ENCODE peak calls at places on chromosome 20, in ten cellular contexts. Q is thoracic aorta, G is cardiac muscle cell, K is upper lobe of right lung, T is RWPE2, W is esophagus squamous epithelium, X is psoas muscle, D is GM12878, M is lung, N is adrenal gland. J is an unnamed sample. For H3K27me3 and H3K36me3, the result is how much of the 10 kb centered on the place peaks cover.

GRCh38 chr20:51412333-51412761 is 130.2 kb downstream of the NFATC2 start:
- DNase-seq in Q (peak), G (peak), K (no peak), T (peak), W (no peak), X (peak), D (no peak), M (no peak), N (no peak), J (no peak)

GRCh38 chr20:7330850-7331249 is 563.4 kb downstream of the BMP2 start:
- DNase-seq in Q (no peak), G (no peak), K (no peak), T (no peak), W (no peak), X (no peak), D (no peak), M (no peak), N (no peak), J (no peak)

GRCh38 chr20:2330090-2330695 is 34.4 kb downstream of the TGM3 start:
- DNase-seq in Q (no peak), G (no peak), K (no peak), T (no peak), W (no peak), X (no peak), D (no peak), M (no peak), N (no peak), J (no peak)

GRCh38 chr20:20012517-20012916 is 4.6 kb upstream of the NAA20 start:
- DNase-seq in Q (no peak), G (no peak), K (no peak), T (no peak), W (no peak), X (no peak), D (no peak), M (no peak), N (no peak), J (no peak)

GRCh38 chr20:58569211-58570125 is 54.3 kb upstream of the APCDD1L start:
- DNase-seq in Q (no peak), G (no peak), K (no peak), T (no peak), W (no peak), X (no peak), D (no peak), M (no peak), N (peak), J (no peak)

GRCh38 chr20:16574656-16575355 is 1.6 kb upstream of the KIF16B start:
- DNase-seq in Q (peak), G (peak), K (peak), T (peak), W (peak), X (peak), D (peak), M (peak), N (peak), J (no peak)

GRCh38 chr20:5297280-5298004 is 19.3 kb downstream of the PROKR2 start:
- DNase-seq in Q (no peak), G (peak), K (no peak), T (no peak), W (no peak), X (no peak), D (no peak), M (no peak), N (no peak), J (no peak)

GRCh38 chr20:38111366-38112232 is 53.5 kb downstream of the TGM2 start:
- DNase-seq in Q (no peak), G (no peak), K (no peak), T (peak), W (no peak), X (no peak), D (no peak), M (no peak), N (no peak), J (no peak)

GRCh38 chr20:12976720-12977633 is 31.8 kb upstream of the SPTLC3 start:
- DNase-seq in Q (no peak), G (no peak), K (no peak), T (no peak), W (no peak), X (no peak), D (no peak), M (no peak), N (no peak), J (no peak)

GRCh38 chr20:23646106-23646958 is 8.6 kb upstream of the CST3 start:
- DNase-seq in Q (no peak), G (no peak), K (no peak), T (no peak), W (no peak), X (no peak), D (no peak), M (no peak), N (no peak), J (no peak)

GRCh38 chr20:14523090-14523489 is 185.7 kb upstream of the FLRT3 start:
- DNase-seq in Q (no peak), G (no peak), K (no peak), T (no peak), W (no peak), X (no peak), D (no peak), M (no peak), N (no peak), J (no peak)

GRCh38 chr20:54680439-54680838 is 205.0 kb downstream of the DOK5 start:
- DNase-seq in Q (no peak), G (no peak), K (no peak), T (no peak), W (no peak), X (no peak), D (no peak), M (no peak), N (no peak), J (no peak)

GRCh38 chr20:25067102-25067987 is 9.4 kb upstream of the ACSS1 start:
- DNase-seq in Q (no peak), G (no peak), K (peak), T (peak), W (no peak), X (no peak), D (no peak), M (no peak), N (peak), J (no peak)

GRCh38 chr20:40197744-40198143 is 491.3 kb downstream of the MAFB start:
- DNase-seq in Q (no peak), G (peak), K (no peak), T (no peak), W (no peak), X (no peak), D (no peak), M (no peak), N (no peak), J (no peak)

GRCh38 chr20:15857131-15857784 is 716.0 kb downstream of the KIF16B start:
- DNase-seq in Q (no peak), G (no peak), K (no peak), T (no peak), W (no peak), X (no peak), D (peak), M (no peak), N (no peak), J (no peak)

GRCh38 chr20:5065489-5066383 is 54.0 kb downstream of the PCNA start:
- DNase-seq in Q (peak), G (peak), K (peak), T (peak), W (peak), X (peak), D (no peak), M (peak), N (peak), J (no peak)

GRCh38 chr20:2891343-2891742 is 18.1 kb downstream of the PTPRA start:
- DNase-seq in Q (no peak), G (no peak), K (no peak), T (no peak), W (no peak), X (no peak), D (no peak), M (no peak), N (no peak), J (no peak)

GRCh38 chr20:37994512-37994911 is 38.7 kb downstream of the TTI1 start:
- DNase-seq in Q (no peak), G (peak), K (peak), T (peak), W (no peak), X (peak), D (no peak), M (peak), N (peak), J (no peak)

GRCh38 chr20:47020231-47020630 is 125.6 kb downstream of the EYA2 start:
- DNase-seq in Q (no peak), G (no peak), K (no peak), T (no peak), W (no peak), X (no peak), D (no peak), M (no peak), N (no peak), J (no peak)

GRCh38 chr20:62411479-62412193 is 4.6 kb upstream of the CABLES2 start:
- DNase-seq in Q (no peak), G (no peak), K (no peak), T (peak), W (no peak), X (no peak), D (no peak), M (no peak), N (no peak), J (no peak)
- H3K27me3 ChIP-seq in Q (under half), G (under half), K (under half), T (under half), W (under half), X (under half), D (under half), M (under half), N (under half), J (under half)

DNA sequence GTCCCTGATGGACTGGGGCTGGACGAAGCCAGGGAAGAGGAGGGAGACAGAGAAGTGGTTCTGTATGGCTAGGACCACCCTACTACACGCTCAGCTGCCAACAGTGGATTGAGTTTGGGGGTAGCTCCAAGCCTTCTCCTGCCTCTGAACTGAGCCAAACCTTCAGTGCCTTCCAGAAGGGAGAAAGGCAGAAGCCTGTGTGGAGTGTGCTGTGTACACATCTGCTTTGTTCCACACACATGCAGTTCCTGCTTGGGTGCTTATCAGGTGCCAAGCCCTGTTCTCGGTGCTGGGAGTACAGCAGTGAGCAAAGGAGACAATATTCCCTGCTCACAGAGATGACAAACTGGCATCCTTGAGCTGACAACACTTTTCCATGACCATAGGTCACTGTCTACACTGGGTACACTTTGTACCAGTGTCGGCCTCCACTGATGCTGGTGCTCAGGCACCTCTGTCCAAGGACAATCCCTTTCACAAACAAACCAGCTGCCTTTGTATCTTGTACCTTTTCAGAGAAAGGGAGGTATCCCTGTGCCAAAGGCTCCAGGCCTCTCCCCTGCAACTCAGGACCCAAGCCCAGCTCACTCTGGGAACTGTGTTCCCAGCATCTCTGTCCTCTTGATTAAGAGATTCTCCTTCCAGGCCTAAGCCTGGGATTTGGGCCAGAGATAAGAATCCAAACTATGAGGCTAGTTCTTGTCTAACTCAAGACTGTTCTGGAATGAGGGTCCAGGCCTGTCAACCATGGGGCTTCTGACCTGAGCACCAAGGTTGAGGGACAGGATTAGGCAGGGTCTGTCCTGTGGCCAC is 11.3 kb upstream of the RBCK1 start:
- DNase-seq in Q (no peak), G (no peak), K (no peak), T (no peak), W (no peak), X (no peak), D (no peak), M (no peak), N (peak), J (no peak)
- H3K36me3 ChIP-seq in Q (under half), G (under half), K (half or more), T (half or more), W (under half), X (under half), D (under half), M (under half), N (under half), J (under half)

DNA sequence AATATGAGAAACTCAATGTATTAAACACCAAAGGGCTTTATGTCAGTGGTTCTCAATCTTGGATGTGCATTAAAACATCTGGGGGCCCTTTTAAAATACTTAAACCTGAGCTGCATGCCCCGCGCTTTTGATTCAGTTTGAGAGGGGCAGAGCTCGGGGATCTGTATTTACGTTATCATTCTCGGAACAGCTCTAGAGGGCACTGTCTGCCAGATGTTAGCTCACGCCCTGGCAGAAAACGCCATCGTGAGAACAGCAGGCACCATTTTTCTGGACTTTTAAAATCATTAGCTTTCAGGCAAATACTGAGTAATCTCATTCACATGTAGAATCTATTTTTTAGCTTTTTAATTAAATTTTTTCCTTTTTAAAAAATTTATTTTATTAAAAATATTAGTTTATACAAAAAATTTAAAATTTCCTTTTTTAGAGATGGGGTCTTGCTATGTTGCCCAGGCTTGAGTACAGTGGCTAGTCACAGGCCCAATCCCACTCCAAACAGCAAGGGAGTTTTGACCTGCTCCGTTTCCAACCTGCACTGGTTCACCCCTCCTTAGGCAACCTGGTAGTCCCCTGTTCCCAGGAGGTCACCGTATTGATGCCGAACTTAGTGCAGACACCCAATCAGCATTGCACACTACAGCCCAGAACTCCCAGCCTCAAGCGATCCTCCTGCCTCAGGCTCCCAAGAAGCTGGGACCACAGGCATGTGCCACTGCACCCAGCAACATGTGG is 30.0 kb upstream of the ZNF133 start:
- DNase-seq in Q (no peak), G (no peak), K (no peak), T (no peak), W (no peak), X (no peak), D (no peak), M (no peak), N (peak), J (no peak)
- TF ChIP-seq CTCF in Q (no peak), G (no peak), K (no peak), T (peak), W (no peak), X (no peak), D (no peak), M (no peak), N (no peak), J (no peak)

GRCh38 chr20:59608871-59609270 is 4.5 kb downstream of the PHACTR3 start:
- DNase-seq in Q (no peak), G (no peak), K (no peak), T (no peak), W (no peak), X (no peak), D (no peak), M (no peak), N (no peak), J (no peak)

GRCh38 chr20:59605691-59606364 is 1.5 kb downstream of the PHACTR3 start:
- DNase-seq in Q (no peak), G (no peak), K (no peak), T (no peak), W (no peak), X (no peak), D (no peak), M (no peak), N (no peak), J (no peak)

GRCh38 chr20:59611286-59611685 is 6.9 kb downstream of the PHACTR3 start:
- DNase-seq in Q (no peak), G (no peak), K (no peak), T (no peak), W (no peak), X (no peak), D (no peak), M (no peak), N (peak), J (no peak)

GRCh38 chr20:59606566-59606965 is 2.2 kb downstream of the PHACTR3 start:
- DNase-seq in Q (no peak), G (no peak), K (no peak), T (no peak), W (no peak), X (no peak), D (no peak), M (no peak), N (no peak), J (no peak)

GRCh38 chr20:59608396-59608795 is 4.1 kb downstream of the PHACTR3 start:
- DNase-seq in Q (no peak), G (no peak), K (no peak), T (no peak), W (no peak), X (no peak), D (no peak), M (no peak), N (no peak), J (no peak)
- H3K27me3 ChIP-seq in Q (under half), G (under half), K (half or more), T (half or more), W (under half), X (under half), D (under half), M (under half), N (under half), J (under half)

GRCh38 chr20:48294196-48294595 is 508.9 kb upstream of the SULF2 start:
- DNase-seq in Q (no peak), G (peak), K (no peak), T (no peak), W (no peak), X (no peak), D (no peak), M (no peak), N (no peak), J (no peak)
- H3K36me3 ChIP-seq in Q (under half), G (under half), K (under half), T (under half), W (under half), X (under half), D (under half), M (under half), N (under half), J (under half)

J was measured in vagina.